ENCODE peak calls at places on chromosomes 1 and 21, in nine cellular contexts. I is fibroblast of lung, K is HepG2, J is IMR-90, P is ovary, A is GM12878, R is brain microvascular endothelial cell, T is heart left ventricle, C is PC-9. U is an unnamed sample.

GRCh38 chr21:44444286-44444931 is 10.9 kb upstream of the LRRC3 start:
- DNase-seq in R (no peak), P (no peak), T (no peak), J (no peak), A (no peak), C (no peak), I (no peak), K (peak), U (no peak)

GRCh38 chr21:38388684-38389676 is 109.3 kb downstream of the ERG start:
- DNase-seq in A (no peak), J (no peak), R (peak), C (no peak), T (no peak), I (peak), K (no peak), P (no peak), U (no peak)

GRCh38 chr21:27292851-27293638 is 326.2 kb upstream of the ADAMTS5 start:
- DNase-seq in J (no peak), I (no peak), P (no peak), C (no peak), T (no peak), K (no peak), A (no peak), R (no peak), U (no peak)

GRCh38 chr1:206905295-206906164 is 8.3 kb downstream of the IL24 start:
- DNase-seq in J (peak), R (peak), A (no peak), I (peak), T (no peak), C (peak), K (no peak), P (no peak), U (no peak)

GRCh38 chr1:145877923-145878486 is 7.7 kb downstream of the ANKRD35 start:
- DNase-seq in R (peak), C (peak), P (no peak), K (no peak), A (no peak), T (no peak), I (no peak), J (no peak), U (no peak)

GRCh38 chr21:45248893-45249381 is 38.8 kb downstream of the POFUT2 start:
- DNase-seq in C (peak), K (no peak), I (peak), T (no peak), R (no peak), J (peak), A (no peak), P (no peak), U (peak)

GRCh38 chr1:22203335-22203734 is 60.4 kb upstream of the WNT4 start:
- DNase-seq in A (no peak), T (no peak), K (no peak), C (no peak), R (no peak), I (no peak), P (no peak), J (no peak), U (no peak)

GRCh38 chr1:84156210-84156621 is 12.1 kb downstream of the PRKACB start:
- DNase-seq in A (no peak), C (peak), T (no peak), R (peak), K (no peak), J (peak), P (no peak), I (peak), U (no peak)

GRCh38 chr1:39142394-39143060 is 62.0 kb upstream of the MACF1 start:
- DNase-seq in P (no peak), J (no peak), A (no peak), I (peak), C (peak), T (no peak), K (no peak), R (no peak), U (no peak)

GRCh38 chr1:161473363-161473762 is 31.9 kb upstream of the FCGR2A start:
- DNase-seq in A (no peak), R (no peak), T (no peak), I (no peak), J (no peak), C (no peak), K (peak), P (no peak), U (no peak)

DNA sequence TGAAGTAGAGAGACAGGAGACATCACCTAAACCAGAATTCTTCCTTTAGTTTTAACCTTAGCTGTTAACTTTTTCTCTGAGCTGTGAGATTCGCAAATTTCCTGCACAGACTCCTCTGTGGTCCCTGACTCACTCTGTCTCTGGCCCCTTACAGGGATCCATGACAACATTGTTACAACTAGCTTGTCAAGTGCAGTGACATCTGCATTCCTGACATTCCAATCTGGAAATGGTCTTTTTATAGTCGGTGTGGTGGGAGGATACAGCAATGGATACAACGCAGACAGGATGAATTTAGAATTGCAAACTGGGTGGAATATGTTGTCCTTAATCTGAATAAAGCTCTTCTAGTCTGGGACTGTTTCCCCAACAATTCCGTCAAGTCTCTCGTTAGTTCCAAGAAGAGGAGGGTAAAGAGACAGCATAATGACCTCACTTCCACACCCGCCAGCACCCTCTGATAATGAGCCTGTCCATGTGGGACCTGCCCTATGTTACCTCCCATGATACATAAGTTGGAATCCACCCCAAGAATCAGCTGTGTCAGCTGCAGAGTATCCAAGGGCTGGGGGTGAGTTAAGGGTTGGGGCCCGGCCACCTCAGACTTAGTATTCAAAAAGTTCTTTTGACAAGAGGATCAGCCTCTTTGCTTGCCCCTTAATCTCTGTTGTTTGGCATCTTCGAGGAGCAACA is 49.4 kb downstream of the ILDR2 start:
- DNase-seq in A (no peak), K (peak), C (peak), I (peak), R (peak), J (peak), T (no peak), P (no peak), U (no peak)
- TF ChIP-seq CTCF in A (no peak), K (no peak), C (no peak), I (no peak), R (no peak), J (no peak), T (no peak), P (no peak), U (no peak)

DNA sequence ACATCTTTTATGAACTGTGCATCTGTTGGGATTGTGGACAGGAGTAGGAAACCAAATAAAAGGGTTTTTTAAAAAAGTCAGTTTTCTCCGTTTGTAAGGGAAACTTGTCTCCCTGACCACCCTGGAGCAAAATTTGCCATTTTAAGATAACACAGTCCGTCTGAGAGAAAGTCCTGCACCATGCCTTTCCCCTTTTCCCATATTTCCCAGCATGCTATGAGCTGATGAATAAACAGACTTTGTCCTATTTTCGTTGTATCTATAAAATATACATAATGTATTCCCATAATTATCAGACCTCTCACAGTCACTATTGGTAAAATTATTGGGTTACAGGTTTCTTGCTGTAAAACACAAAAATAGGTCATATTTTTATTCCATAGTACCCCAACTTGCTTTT is 1.7 kb upstream of the AKT3 start:
- DNase-seq in A (no peak), I (no peak), C (no peak), R (no peak), K (no peak), J (no peak), P (no peak), T (no peak), U (no peak)
- H3K4me3 ChIP-seq in A (peak), I (peak), C (peak), R (no peak), K (no peak), J (no peak), P (no peak), T (no peak), U (peak)

DNA sequence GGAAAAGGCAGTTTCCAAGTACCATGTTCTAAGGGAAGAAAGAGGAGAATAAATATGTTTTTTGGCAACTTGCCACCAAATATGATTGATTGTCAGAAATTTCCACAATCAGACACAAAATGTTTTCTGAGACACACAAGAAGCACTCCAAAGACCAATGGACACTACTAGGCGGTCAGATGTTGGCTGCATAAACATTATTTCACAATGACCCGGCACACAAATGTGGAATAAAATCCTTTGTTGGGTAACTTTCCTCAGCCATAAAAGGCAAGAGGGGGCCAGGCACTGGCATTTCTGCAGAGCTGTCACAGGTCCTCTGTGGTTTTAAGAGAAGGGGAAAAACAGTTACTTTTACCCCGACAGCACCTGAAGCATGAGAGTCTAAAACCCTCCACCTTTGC is 12.9 kb upstream of the CPLANE2 start:
- DNase-seq in P (peak), I (peak), J (peak), R (no peak), C (no peak), T (no peak), K (peak), A (no peak), U (no peak)
- H3K27ac ChIP-seq in P (peak), I (no peak), J (no peak), R (no peak), C (no peak), T (peak), K (no peak), A (no peak), U (no peak)

GRCh38 chr21:19557488-19557887 is 1153.9 kb upstream of the TMPRSS15 start:
- DNase-seq in I (no peak), A (no peak), J (no peak), P (no peak), C (no peak), R (no peak), T (no peak), K (no peak), U (no peak)
- TF ChIP-seq CTCF in I (no peak), A (no peak), J (no peak), P (no peak), C (no peak), R (no peak), T (no peak), K (no peak), U (no peak)

DNA sequence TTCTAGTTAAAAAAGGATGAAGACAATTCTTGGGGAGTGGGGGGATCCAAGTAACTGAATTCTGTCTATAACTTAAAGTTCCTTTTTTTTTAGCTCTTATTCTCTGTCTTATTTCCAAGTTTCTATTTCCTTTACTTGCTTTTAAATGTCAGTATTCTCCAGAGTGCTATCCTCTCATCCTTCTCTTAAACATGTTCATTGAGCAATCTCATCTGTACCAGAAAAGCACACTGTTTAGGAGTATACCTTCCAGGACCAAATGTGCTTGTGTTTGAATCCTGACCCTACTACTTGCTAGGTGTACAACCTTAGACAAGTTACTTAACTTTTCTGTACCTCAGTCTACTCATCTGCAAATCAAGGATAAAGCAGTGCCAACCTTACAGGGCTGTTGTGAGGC is 50.1 kb downstream of the AKT3 start:
- DNase-seq in A (no peak), J (peak), C (no peak), P (no peak), T (no peak), R (no peak), K (no peak), I (no peak), U (no peak)
- H3K4me3 ChIP-seq in A (no peak), J (no peak), C (no peak), P (no peak), T (no peak), R (no peak), K (no peak), I (no peak), U (no peak)

DNA sequence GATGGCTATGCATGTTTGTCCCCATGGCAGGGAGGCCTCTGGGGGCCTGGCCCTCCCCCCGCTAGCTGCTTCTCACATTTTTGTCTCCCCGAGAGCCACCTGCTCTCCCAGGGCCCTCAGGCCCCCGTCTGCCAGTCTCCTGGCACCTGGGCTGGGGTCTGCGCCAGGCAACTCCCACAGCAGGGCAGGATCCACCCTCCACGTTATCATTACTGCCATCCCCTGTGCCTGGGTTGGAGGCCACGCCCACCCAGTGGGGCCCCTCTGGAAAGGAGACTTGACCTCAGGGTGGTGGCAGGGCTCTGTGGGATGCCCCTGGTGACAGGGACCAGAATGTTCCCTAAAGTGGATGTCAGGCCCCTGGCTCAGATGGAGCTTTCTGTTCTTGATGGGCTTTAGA is 66.5 kb downstream of the SKI start:
- DNase-seq in J (no peak), I (no peak), C (no peak), P (no peak), A (no peak), R (no peak), K (no peak), T (no peak), U (no peak)
- H3K27ac ChIP-seq in J (peak), I (peak), C (no peak), P (no peak), A (no peak), R (no peak), K (no peak), T (peak), U (no peak)

DNA sequence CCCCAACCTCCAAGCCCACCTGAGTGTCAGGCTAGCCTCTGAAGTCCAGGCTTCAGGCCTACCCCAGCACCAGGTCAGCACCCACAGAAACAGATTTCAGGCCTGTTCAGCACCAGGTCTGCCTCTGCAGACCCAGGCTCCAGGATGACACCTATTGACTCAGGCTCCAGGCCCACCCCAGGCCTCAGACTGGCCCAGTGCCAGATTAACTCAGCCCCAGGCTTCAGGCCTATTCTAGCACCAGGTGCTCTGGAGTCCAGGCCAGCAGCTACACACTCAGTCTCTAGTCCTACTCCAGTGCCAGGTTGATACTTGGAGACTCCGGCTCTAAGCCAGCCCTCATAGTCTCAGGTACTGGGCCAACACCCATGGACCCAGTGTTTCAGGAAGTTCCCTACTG is 541.7 kb upstream of the PBX1 start:
- DNase-seq in J (no peak), K (no peak), P (no peak), C (no peak), I (no peak), T (no peak), R (no peak), A (no peak), U (no peak)
- TF ChIP-seq CTCF in J (no peak), K (no peak), P (no peak), C (no peak), I (no peak), T (no peak), R (no peak), A (no peak), U (no peak)